ENCODE peak calls at places on chromosome 13, in six cellular contexts. D, U, S, R, A and H are unnamed samples.

GRCh38 chr13:94128430-94128829 is 351.1 kb downstream of the DCT start:
- DNase-seq in D (peak; percentile 64), U (no peak), S (peak; percentile 60), R (peak; percentile 62), A (no peak), H (peak; percentile 68)

GRCh38 chr13:39417131-39417530 is 185.9 kb downstream of the LHFPL6 start:
- DNase-seq in D (no peak), U (peak; percentile 61), S (no peak), R (no peak), A (no peak), H (no peak)

GRCh38 chr13:100214886-100215285 is 126.0 kb downstream of the PCCA start:
- DNase-seq in D (no peak), U (no peak), S (no peak), R (no peak), A (no peak), H (no peak)

GRCh38 chr13:22175211-22175610 is 504.3 kb downstream of the FGF9 start:
- DNase-seq in D (no peak), U (no peak), S (no peak), R (no peak), A (no peak), H (no peak)

GRCh38 chr13:77891041-77891440 is 27.6 kb downstream of the EDNRB start:
- DNase-seq in D (no peak), U (no peak), S (no peak), R (no peak), A (no peak), H (no peak)

GRCh38 chr13:40963927-40964326 is 55.2 kb downstream of the ELF1 start:
- DNase-seq in D (no peak), U (no peak), S (no peak), R (no peak), A (no peak), H (no peak)

GRCh38 chr13:40966298-40966697 is 52.8 kb downstream of the ELF1 start:
- DNase-seq in D (no peak), U (no peak), S (no peak), R (no peak), A (no peak), H (no peak)

GRCh38 chr13:99905224-99905623 is 66.3 kb downstream of the ZIC5 start:
- DNase-seq in D (no peak), U (no peak), S (no peak), R (no peak), A (no peak), H (no peak)

GRCh38 chr13:71621152-71622124 is 245.6 kb downstream of the DACH1 start:
- DNase-seq in D (no peak), U (no peak), S (no peak), R (no peak), A (no peak), H (no peak)

GRCh38 chr13:110305949-110306339 is 1.0 kb downstream of the COL4A1 start:
- DNase-seq in D (no peak), U (no peak), S (no peak), R (no peak), A (no peak), H (peak; percentile 58)

GRCh38 chr13:76904507-76904906 is 18.3 kb upstream of the KCTD12 start:
- DNase-seq in D (no peak), U (no peak), S (no peak), R (no peak), A (no peak), H (no peak)

GRCh38 chr13:73520566-73521290 is 461.9 kb downstream of the KLF5 start:
- DNase-seq in D (no peak), U (no peak), S (no peak), R (no peak), A (no peak), H (no peak)

GRCh38 chr13:19670147-19670546 is 36.7 kb downstream of the MPHOSPH8 start:
- DNase-seq in D (no peak), U (no peak), S (no peak), R (no peak), A (no peak), H (no peak)

GRCh38 chr13:113475280-113475679 is 15.2 kb downstream of the DCUN1D2 start:
- DNase-seq in D (no peak), U (no peak), S (no peak), R (no peak), A (no peak), H (no peak)

GRCh38 chr13:107480130-107480529 is 735.2 kb downstream of the LIG4 start:
- DNase-seq in D (no peak), U (no peak), S (no peak), R (no peak), A (no peak), H (no peak)

GRCh38 chr13:94726425-94726824 is 14.1 kb upstream of the SOX21 start:
- DNase-seq in D (no peak), U (no peak), S (no peak), R (no peak), A (no peak), H (no peak)

GRCh38 chr13:41563501-41564001 is 106.2 kb downstream of the RGCC start:
- DNase-seq in D (no peak), U (no peak), S (no peak), R (no peak), A (no peak), H (no peak)

GRCh38 chr13:45063261-45063870 is 56.9 kb upstream of the GTF2F2 start:
- DNase-seq in D (no peak), U (no peak), S (no peak), R (no peak), A (no peak), H (no peak)

GRCh38 chr13:114161028-114161556 is 18.0 kb upstream of the CFAP97D2 start:
- DNase-seq in D (peak; percentile 46), U (no peak), S (no peak), R (no peak), A (no peak), H (no peak)

GRCh38 chr13:49791753-49792549 is 531 bp downstream of the KPNA3 start:
- DNase-seq in D (peak; percentile 71), U (peak; percentile 66), S (peak; percentile 21), R (peak; percentile 31), A (peak; percentile 81), H (no peak)

GRCh38 chr13:49789961-49790360 is 2.5 kb downstream of the KPNA3 start:
- DNase-seq in D (no peak), U (no peak), S (no peak), R (no peak), A (no peak), H (no peak)

GRCh38 chr13:49786609-49787008 is 5.9 kb downstream of the KPNA3 start:
- DNase-seq in D (no peak), U (no peak), S (no peak), R (no peak), A (no peak), H (no peak)

GRCh38 chr13:49792550-49793324 is at the start of gene KPNA3:
- DNase-seq in D (peak; percentile 97), U (peak; percentile 97), S (peak; percentile 88), R (peak; percentile 96), A (peak; percentile 98), H (peak; percentile 93)

GRCh38 chr13:49791214-49791752 is 1.2 kb downstream of the KPNA3 start:
- DNase-seq in D (no peak), U (peak; percentile 50), S (peak; percentile 16), R (no peak), A (no peak), H (no peak)
- TF ChIP-seq CTCF in D (no peak), U (no peak), S (no peak), R (no peak), A (no peak), H (peak; percentile 25)

GRCh38 chr13:101416181-101417042 is at the start of gene NALCN:
- DNase-seq in D (peak; percentile 74), U (peak; percentile 71), S (no peak), R (no peak), A (peak; percentile 75), H (no peak)
- H3K4me3 ChIP-seq in D (peak within 1 kb of the TSS; percentile 98), U (peak within 1 kb of the TSS; percentile 58), S (peak within 1 kb of the TSS; percentile 45), R (peak within 1 kb of the TSS; percentile 96), A (peak within 1 kb of the TSS; percentile 48), H (peak within 1 kb of the TSS; percentile 67)

DNA sequence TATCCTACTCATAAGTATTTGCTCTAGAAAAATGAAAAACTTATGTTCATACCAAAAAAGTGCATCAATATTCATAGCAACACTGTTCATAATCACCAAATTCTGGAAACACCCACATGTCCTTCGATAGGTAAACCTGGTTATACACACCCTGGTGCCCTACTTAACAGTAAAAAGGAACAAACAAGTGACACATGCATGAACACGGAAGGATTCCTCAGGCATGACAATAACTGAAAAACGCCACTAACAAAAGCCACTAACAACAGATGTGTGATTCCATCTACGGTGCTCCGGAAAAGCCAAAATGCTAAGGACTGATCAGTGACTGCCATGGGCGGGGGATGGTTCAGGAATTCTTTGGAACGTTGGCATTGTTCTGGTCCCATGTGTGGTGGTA is 65.5 kb downstream of the STK24 start:
- DNase-seq in D (peak; percentile 25), U (no peak), S (no peak), R (no peak), A (no peak), H (no peak)
- H3K27ac ChIP-seq in D (no peak overlapping the region), U (no peak overlapping the region), S (no peak overlapping the region), R (no peak overlapping the region), A (no peak overlapping the region), H (no peak overlapping the region)

GRCh38 chr13:81670048-81670447 is 1329.1 kb upstream of the SPRY2 start:
- DNase-seq in D (no peak), U (no peak), S (no peak), R (no peak), A (no peak), H (no peak)

GRCh38 chr13:81659984-81660383 is 1319.1 kb upstream of the SPRY2 start:
- DNase-seq in D (no peak), U (no peak), S (no peak), R (no peak), A (no peak), H (no peak)

GRCh38 chr13:81664872-81665271 is 1323.9 kb upstream of the SPRY2 start:
- DNase-seq in D (no peak), U (no peak), S (no peak), R (no peak), A (no peak), H (no peak)
- TF ChIP-seq CTCF in D (no peak), U (no peak), S (no peak), R (no peak), A (no peak), H (no peak)

DNA sequence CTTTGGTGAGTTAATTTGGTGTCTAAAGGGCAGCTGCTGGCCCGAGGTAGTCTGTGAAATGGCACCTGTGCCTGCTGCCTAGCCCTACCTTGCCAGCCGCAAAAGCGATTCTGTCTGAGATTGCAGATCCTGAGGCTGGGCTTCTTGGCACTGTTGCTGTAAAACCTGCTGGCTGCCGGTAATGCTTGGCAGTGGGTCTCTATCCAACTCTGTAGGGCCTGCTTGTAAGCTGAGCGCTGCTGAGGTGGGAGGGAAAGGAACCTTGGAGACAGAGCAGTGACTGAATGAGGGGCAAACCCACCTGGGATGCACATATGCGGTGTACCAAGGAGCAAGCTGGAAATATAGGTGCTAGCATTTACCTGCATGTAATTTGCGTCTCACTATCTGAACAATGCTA is 11.7 kb downstream of the LCP1 start:
- DNase-seq in D (no peak), U (no peak), S (no peak), R (no peak), A (no peak), H (no peak)
- H3K4me3 ChIP-seq in D (no peak overlapping the region), U (no peak overlapping the region), S (no peak overlapping the region), R (no peak overlapping the region), A (no peak overlapping the region), H (no peak overlapping the region)